ENCODE peak calls at places on chromosomes 13 and 19, in ten cellular contexts. I is D341Med; L is hypothalamus; A is C1 segment of cervical spinal cord; W is lower leg skin; K is activated CD4-positive, CD25-positive, alpha-beta regulatory T cell treated with anti-CD3 and anti-CD28 coated beads, Interleukin-2, amount 50 U/mL, for 72 hours; N is stimulated activated CD4-positive, alpha-beta T cell treated with anti-CD3 and anti-CD28 coated beads, Interleukin-1b, Interleukin-23, amount 100 ng/mL, for 24 hours; C is AG08395; V is ACHN; F is AG08396. H is an unnamed sample.

GRCh38 chr19:1183543-1184172 is 9.6 kb upstream of the SBNO2 start:
- DNase-seq in V (peak), I (no peak), W (no peak), C (no peak), K (no peak), F (no peak), A (no peak), N (no peak), L (no peak), H (no peak)

GRCh38 chr13:101626925-101627555 is 174.6 kb downstream of the ITGBL1 start:
- DNase-seq in W (no peak), K (no peak), I (no peak), N (peak), V (peak), L (no peak), C (no peak), A (no peak), F (no peak), H (no peak)

GRCh38 chr13:90732049-90732448 is 615.4 kb upstream of the MIR17HG start:
- DNase-seq in C (no peak), I (no peak), V (peak), N (no peak), K (no peak), A (no peak), W (no peak), F (no peak), L (no peak), H (no peak)

GRCh38 chr19:38386300-38386967 is 1.4 kb downstream of the GGN start:
- DNase-seq in N (no peak), V (no peak), K (no peak), F (no peak), A (no peak), L (no peak), W (no peak), I (no peak), C (no peak), H (no peak)

GRCh38 chr13:33286143-33286542 is 588 bp upstream of the STARD13 start:
- DNase-seq in K (no peak), N (no peak), F (no peak), V (no peak), C (no peak), A (no peak), W (no peak), L (no peak), I (no peak), H (no peak)

GRCh38 chr19:1324792-1325567 is 39.3 kb downstream of the EFNA2 start:
- DNase-seq in V (peak), N (no peak), I (no peak), C (peak), F (peak), K (no peak), L (peak), A (peak), W (peak), H (peak)

GRCh38 chr13:31970237-31970930 is 61.2 kb upstream of the FRY start:
- DNase-seq in N (no peak), I (no peak), K (no peak), W (no peak), A (no peak), C (peak), L (no peak), F (peak), V (no peak), H (no peak)

GRCh38 chr19:29815231-29815630 is 3.4 kb downstream of the CCNE1 start:
- DNase-seq in I (no peak), L (no peak), W (no peak), V (no peak), N (no peak), A (no peak), K (no peak), C (no peak), F (no peak), H (no peak)

GRCh38 chr13:88429862-88430261 is 758.7 kb downstream of the SLITRK5 start:
- DNase-seq in L (no peak), C (no peak), K (no peak), F (no peak), N (no peak), A (no peak), V (no peak), W (no peak), I (no peak), H (no peak)

GRCh38 chr13:113998781-113999617 is 25.1 kb upstream of the C13orf46 start:
- DNase-seq in I (no peak), A (no peak), K (no peak), W (no peak), C (no peak), N (no peak), V (no peak), L (no peak), F (no peak), H (no peak)

GRCh38 chr13:112248406-112248760 is 127.8 kb upstream of the SPACA7 start:
- DNase-seq in N (no peak), A (no peak), V (no peak), K (no peak), W (peak), L (no peak), C (no peak), I (no peak), F (no peak), H (no peak)

GRCh38 chr19:1592755-1593628 is at the start of gene MBD3:
- DNase-seq in I (peak), W (peak), C (peak), A (peak), V (peak), F (peak), N (peak), K (peak), L (peak), H (peak)

GRCh38 chr19:39846176-39846677 is at the start of gene FBL:
- DNase-seq in K (peak), W (peak), F (peak), C (peak), V (peak), A (peak), I (peak), N (peak), L (peak), H (peak)

GRCh38 chr13:41905600-41906254 is 55.2 kb downstream of the VWA8 start:
- DNase-seq in I (no peak), A (no peak), L (no peak), K (no peak), F (peak), N (no peak), V (peak), C (peak), W (no peak), H (no peak)

GRCh38 chr19:41064974-41065569 is 23.2 kb upstream of the CYP2A13 start:
- DNase-seq in F (peak), N (no peak), V (no peak), W (no peak), L (no peak), K (no peak), I (no peak), A (no peak), C (peak), H (no peak)

GRCh38 chr19:45960595-45961235 is 12.9 kb downstream of the NOVA2 start:
- DNase-seq in N (no peak), K (no peak), V (no peak), C (no peak), L (peak), F (no peak), A (no peak), I (no peak), W (no peak), H (no peak)

GRCh38 chr19:45645068-45645630 is 6.0 kb upstream of the EML2 start:
- DNase-seq in W (no peak), V (no peak), I (no peak), L (peak), A (peak), C (no peak), K (no peak), N (no peak), F (no peak), H (no peak)

GRCh38 chr13:98142427-98143156 is at the start of gene FARP1:
- DNase-seq in K (peak), N (no peak), C (peak), A (peak), W (peak), L (peak), V (peak), F (peak), I (peak), H (peak)

GRCh38 chr13:44819245-44819644 is 170.0 kb downstream of the NUFIP1 start:
- DNase-seq in N (no peak), K (no peak), L (no peak), W (no peak), A (no peak), C (peak), V (peak), F (peak), I (no peak), H (no peak)

GRCh38 chr19:55116232-55117062 is 990 bp downstream of the PPP1R12C start:
- DNase-seq in V (peak), C (peak), F (peak), L (peak), A (peak), I (peak), W (peak), K (peak), N (no peak), H (peak)

GRCh38 chr13:43663474-43664090 is 123.2 kb downstream of the ENOX1 start:
- DNase-seq in L (no peak), A (no peak), W (no peak), K (no peak), V (no peak), N (no peak), C (peak), I (no peak), F (peak), H (no peak)

GRCh38 chr13:36834299-36834698 is 15.3 kb downstream of the RFXAP start:
- DNase-seq in L (no peak), K (no peak), N (no peak), I (no peak), F (peak), V (no peak), W (no peak), C (no peak), A (no peak), H (no peak)

GRCh38 chr13:73326215-73326558 is 267.4 kb downstream of the KLF5 start:
- DNase-seq in V (no peak), W (no peak), C (no peak), N (no peak), K (no peak), A (no peak), I (no peak), L (no peak), F (no peak), H (no peak)

GRCh38 chr13:102948006-102948405 is 102.2 kb downstream of the ERCC5 start:
- DNase-seq in I (peak), C (no peak), K (no peak), F (no peak), W (no peak), N (no peak), V (no peak), L (peak), A (peak), H (peak)

GRCh38 chr13:108859202-108860012 is 230.0 kb downstream of the MYO16 start:
- DNase-seq in L (no peak), W (no peak), A (no peak), C (peak), F (peak), K (no peak), I (no peak), V (no peak), N (no peak), H (no peak)

GRCh38 chr13:42880241-42880640 is 98.9 kb downstream of the FAM216B start:
- DNase-seq in A (no peak), I (no peak), C (no peak), F (no peak), K (no peak), V (no peak), W (no peak), L (no peak), N (no peak), H (no peak)

GRCh38 chr13:36476661-36477060 is 44.4 kb downstream of the CCNA1 start:
- DNase-seq in F (no peak), I (no peak), K (no peak), C (no peak), V (no peak), A (no peak), W (no peak), N (no peak), L (no peak), H (no peak)

GRCh38 chr19:5547881-5548280 is 19.9 kb downstream of the TINCR start:
- DNase-seq in K (no peak), L (no peak), A (no peak), F (peak), V (peak), C (peak), I (peak), W (no peak), N (no peak), H (no peak)

GRCh38 chr19:41927810-41928192 is 448 bp downstream of the ERFL start:
- DNase-seq in A (no peak), N (no peak), F (no peak), K (no peak), I (no peak), W (no peak), L (no peak), V (no peak), C (no peak), H (no peak)